ENCODE peak calls at places on chromosomes 5 and 9, in ten cellular contexts. M, J, K, G, I, C, T, R, U and Z are unnamed samples.

GRCh38 chr5:72844218-72844603 is 27.8 kb downstream of the TNPO1 start:
- DNase-seq in K (no peak), I (no peak), U (no peak), C (no peak), T (no peak), R (no peak), M (no peak), J (peak; percentile 64), G (no peak), Z (no peak)

GRCh38 chr5:134435525-134435924 is 23.8 kb upstream of the CDKN2AIPNL start:
- DNase-seq in T (no peak), C (no peak), U (no peak), R (no peak), J (peak; percentile 29), I (peak; percentile 48), G (no peak), K (no peak), M (no peak), Z (no peak)

GRCh38 chr5:3026099-3026498 is 274.6 kb upstream of the IRX2 start:
- DNase-seq in J (no peak), R (no peak), I (no peak), G (no peak), U (no peak), K (no peak), T (no peak), C (no peak), M (no peak), Z (no peak)

GRCh38 chr5:172429201-172429940 is 25.0 kb downstream of the SH3PXD2B start:
- DNase-seq in U (no peak), K (no peak), T (peak; percentile 84), I (no peak), M (no peak), R (no peak), G (no peak), C (no peak), J (no peak), Z (no peak)

GRCh38 chr5:126525630-126526245 is 69.3 kb downstream of the ALDH7A1 start:
- DNase-seq in T (peak; percentile 89), U (no peak), J (peak; percentile 28), G (no peak), C (peak; percentile 45), K (peak; percentile 45), I (peak; percentile 75), R (peak; percentile 89), M (no peak), Z (no peak)

GRCh38 chr9:91421987-91422765 is 1.5 kb downstream of the NFIL3 start:
- DNase-seq in R (peak; percentile 75), C (peak; percentile 44), U (peak; percentile 55), G (peak; percentile 29), I (no peak), T (no peak), J (no peak), K (no peak), M (no peak), Z (no peak)

GRCh38 chr9:35826071-35826701 is 2.3 kb downstream of the FAM221B start:
- DNase-seq in C (no peak), R (peak; percentile 62), K (no peak), I (no peak), T (peak; percentile 39), J (peak; percentile 66), U (peak; percentile 70), G (peak; percentile 64), M (no peak), Z (peak; percentile 25)

GRCh38 chr5:37831821-37832524 is 7.9 kb downstream of the GDNF start:
- DNase-seq in C (no peak), T (no peak), I (no peak), M (peak; percentile 59), R (no peak), J (no peak), G (no peak), K (no peak), U (no peak), Z (no peak)

GRCh38 chr9:113566712-113567071 is 103.2 kb downstream of the RGS3 start:
- DNase-seq in R (peak; percentile 91), J (no peak), K (no peak), C (no peak), T (peak; percentile 73), M (no peak), U (no peak), G (peak; percentile 52), I (no peak), Z (no peak)

GRCh38 chr9:113566011-113566711 is 102.6 kb downstream of the RGS3 start:
- DNase-seq in G (no peak), C (no peak), U (no peak), M (no peak), I (no peak), J (no peak), R (peak; percentile 64), T (peak; percentile 64), K (no peak), Z (no peak)

GRCh38 chr9:113564804-113565237 is 101.3 kb downstream of the RGS3 start:
- DNase-seq in G (peak; percentile 69), U (no peak), J (no peak), C (no peak), K (no peak), R (peak; percentile 90), I (peak; percentile 72), M (no peak), T (peak; percentile 87), Z (no peak)

GRCh38 chr9:113562653-113563381 is 99.3 kb downstream of the RGS3 start:
- DNase-seq in T (peak; percentile 52), K (no peak), U (no peak), R (peak; percentile 60), C (no peak), M (no peak), J (no peak), G (no peak), I (peak; percentile 22), Z (no peak)

DNA sequence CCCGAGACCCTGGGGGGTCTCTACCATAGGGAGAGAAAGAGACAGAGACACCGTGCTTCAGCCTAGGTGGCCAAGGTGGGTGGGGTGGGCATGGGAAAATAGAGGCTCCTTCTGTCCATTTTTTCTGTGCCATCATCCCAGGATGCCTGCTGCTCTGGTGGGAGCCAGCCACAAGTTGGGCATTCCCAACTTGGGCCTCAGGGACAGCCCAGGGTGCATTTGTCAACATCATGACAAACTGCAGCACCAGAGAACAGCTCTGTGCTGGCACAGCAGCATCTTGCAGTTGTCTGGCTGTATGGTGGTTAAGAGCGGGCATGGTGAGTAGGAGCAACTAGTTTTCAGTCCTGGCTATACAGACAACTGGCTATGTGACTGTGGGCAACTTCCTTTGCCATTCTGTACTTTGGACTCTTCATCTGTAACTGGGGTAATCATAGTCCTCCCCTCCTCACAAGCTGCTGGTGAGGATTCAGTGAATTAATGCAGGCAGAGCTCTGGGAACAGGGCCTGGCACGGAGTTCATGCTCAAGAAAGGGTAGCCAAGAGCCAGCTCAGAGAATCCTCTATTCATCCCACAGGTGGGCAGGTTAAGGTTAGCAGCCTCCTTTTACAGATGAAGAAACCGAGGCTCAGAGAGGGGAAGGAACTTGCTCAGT is 100.5 kb downstream of the RGS3 start:
- DNase-seq in J (no peak), M (no peak), C (no peak), U (no peak), T (peak; percentile 48), G (no peak), R (peak; percentile 56), I (peak; percentile 11), K (no peak), Z (no peak)
- H3K27ac ChIP-seq in J (no peak overlapping the region), M (no peak overlapping the region), C (peak overlapping the region; percentile 85), U (no peak overlapping the region), T (peak overlapping the region; percentile 89), G (no peak overlapping the region), R (peak overlapping the region; percentile 94), I (peak overlapping the region; percentile 74), K (no peak overlapping the region), Z (no peak overlapping the region)

DNA sequence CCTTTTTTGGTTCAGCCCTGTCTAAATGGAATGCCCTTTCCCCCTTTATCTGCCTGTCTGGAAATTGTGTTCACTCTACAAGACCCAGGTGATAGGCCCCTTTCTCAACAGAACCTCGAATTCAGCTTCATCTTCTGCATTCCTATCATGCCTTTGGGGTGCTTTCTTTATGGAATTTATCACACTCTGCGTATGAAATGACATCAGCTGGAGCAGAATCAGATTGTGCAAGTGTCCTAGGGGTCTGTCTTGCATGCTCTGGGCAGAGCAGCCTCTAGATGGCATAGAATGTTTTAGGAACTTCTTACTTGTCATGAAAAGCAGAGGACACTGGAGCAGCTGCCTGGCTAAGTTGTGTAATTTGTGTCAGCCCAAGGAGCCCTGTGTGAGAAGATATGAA is 84.9 kb downstream of the ISL1 start:
- DNase-seq in R (no peak), I (no peak), M (no peak), K (no peak), U (no peak), T (no peak), J (no peak), C (no peak), G (no peak), Z (no peak)
- H3K27ac ChIP-seq in R (no peak overlapping the region), I (no peak overlapping the region), M (no peak overlapping the region), K (no peak overlapping the region), U (no peak overlapping the region), T (no peak overlapping the region), J (no peak overlapping the region), C (no peak overlapping the region), G (peak overlapping the region; percentile 99), Z (no peak overlapping the region)

GRCh38 chr5:170280090-170280493 is 17.5 kb downstream of the LCP2 start:
- DNase-seq in M (no peak), I (peak; percentile 63), G (no peak), C (no peak), R (peak; percentile 61), T (peak; percentile 84), J (no peak), K (no peak), U (no peak), Z (no peak)

GRCh38 chr5:170277953-170278352 is 19.6 kb downstream of the LCP2 start:
- DNase-seq in T (no peak), I (no peak), M (no peak), U (peak; percentile 78), R (peak; percentile 40), K (no peak), C (no peak), G (no peak), J (no peak), Z (no peak)

GRCh38 chr5:170275376-170275994 is 22.1 kb downstream of the LCP2 start:
- DNase-seq in U (no peak), J (no peak), K (no peak), C (no peak), G (no peak), R (peak; percentile 34), T (no peak), M (no peak), I (no peak), Z (no peak)

GRCh38 chr5:170283296-170283695 is 14.3 kb downstream of the LCP2 start:
- DNase-seq in K (no peak), T (peak; percentile 17), J (no peak), I (no peak), C (no peak), U (no peak), M (no peak), R (no peak), G (no peak), Z (no peak)

GRCh38 chr5:170278611-170279500 is 18.7 kb downstream of the LCP2 start:
- DNase-seq in K (no peak), G (no peak), J (no peak), T (peak; percentile 69), I (peak; percentile 62), C (no peak), R (peak; percentile 77), U (peak; percentile 97), M (no peak), Z (peak; percentile 81)
- H3K27ac ChIP-seq in K (peak overlapping the region; percentile 50), G (no peak overlapping the region), J (no peak overlapping the region), T (peak overlapping the region; percentile 64), I (no peak overlapping the region), C (no peak overlapping the region), R (no peak overlapping the region), U (peak overlapping the region; percentile 93), M (no peak overlapping the region), Z (peak overlapping the region; percentile 92)

DNA sequence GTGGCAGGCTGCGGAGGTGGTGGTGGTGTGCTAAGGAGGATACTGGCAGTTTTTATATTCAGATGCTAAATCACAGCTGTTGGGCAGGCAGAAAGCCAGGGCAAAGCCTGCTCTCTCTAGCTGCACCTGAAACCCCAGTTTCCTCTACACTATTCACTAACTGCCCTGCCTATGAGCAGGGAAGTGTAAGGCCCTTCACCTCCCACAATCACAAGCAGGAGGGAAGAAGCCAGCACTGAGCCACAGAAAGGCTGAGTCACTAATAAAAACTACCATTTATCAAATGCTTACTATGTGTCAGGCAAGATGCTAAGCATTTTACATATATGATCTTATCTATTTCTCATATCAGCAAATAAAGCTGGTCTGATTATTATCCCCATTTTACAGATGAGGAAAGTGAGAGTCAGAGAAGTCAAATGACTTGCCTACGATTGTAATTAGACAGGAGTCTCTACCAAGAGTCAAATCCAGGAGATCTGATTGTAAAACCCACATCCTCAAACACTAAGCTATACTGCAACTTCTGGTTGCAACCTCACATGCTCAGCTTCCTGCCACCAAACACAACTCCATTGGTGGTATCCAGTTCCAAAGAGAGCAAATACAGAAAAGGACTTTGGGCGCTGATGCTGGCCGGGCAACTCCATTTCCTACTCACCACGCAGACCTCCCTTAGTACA is 17.7 kb upstream of the IL6ST start:
- DNase-seq in C (no peak), R (no peak), G (no peak), K (no peak), U (peak; percentile 88), J (no peak), M (no peak), I (no peak), T (no peak), Z (peak; percentile 26)
- H3K27ac ChIP-seq in C (no peak overlapping the region), R (no peak overlapping the region), G (peak overlapping the region; percentile 0), K (no peak overlapping the region), U (peak overlapping the region; percentile 67), J (peak overlapping the region; percentile 68), M (peak overlapping the region; percentile 94), I (no peak overlapping the region), T (no peak overlapping the region), Z (peak overlapping the region; percentile 29)